ENCODE peak calls at places on chromosomes 7 and 10, in four cellular contexts. One of them, this sample, is unnamed. For H3K4me1, the result is how much of the 10 kb centered on the place peaks cover.

GRCh38 chr7:33776791-33777190 is 128.5 kb upstream of the BMPER start:
- DNase-seq in colonic mucosa: no peak
- DNase-seq in tibial nerve: no peak
- DNase-seq in CD8-positive, alpha-beta T cell: no peak
- DNase-seq in this sample: no peak

GRCh38 chr7:117458977-117459583 is 20.7 kb upstream of the CFTR start:
- DNase-seq in colonic mucosa: no peak
- DNase-seq in tibial nerve: no peak
- DNase-seq in CD8-positive, alpha-beta T cell: no peak
- DNase-seq in this sample: no peak

GRCh38 chr7:2299853-2300512 is 14.3 kb downstream of the SNX8 start:
- DNase-seq in colonic mucosa: no peak
- DNase-seq in tibial nerve: no peak
- DNase-seq in CD8-positive, alpha-beta T cell: no peak
- DNase-seq in this sample: no peak

GRCh38 chr7:22613466-22613865 is 113.5 kb upstream of the STEAP1B start:
- DNase-seq in colonic mucosa: no peak
- DNase-seq in tibial nerve: no peak
- DNase-seq in CD8-positive, alpha-beta T cell: no peak
- DNase-seq in this sample: no peak

GRCh38 chr7:158094671-158095256 is 492.9 kb downstream of the PTPRN2 start:
- DNase-seq in colonic mucosa: no peak
- DNase-seq in tibial nerve: no peak
- DNase-seq in CD8-positive, alpha-beta T cell: no peak
- DNase-seq in this sample: no peak

GRCh38 chr10:87038286-87038717 is 18.2 kb downstream of the FAM25A start:
- DNase-seq in colonic mucosa: no peak
- DNase-seq in tibial nerve: no peak
- DNase-seq in CD8-positive, alpha-beta T cell: no peak
- DNase-seq in this sample: no peak

GRCh38 chr7:28017372-28017771 is 163.2 kb downstream of the JAZF1 start:
- DNase-seq in colonic mucosa: no peak
- DNase-seq in tibial nerve: no peak
- DNase-seq in CD8-positive, alpha-beta T cell: no peak
- DNase-seq in this sample: no peak

GRCh38 chr10:13335881-13336280 is 12.2 kb downstream of the SEPHS1 start:
- DNase-seq in colonic mucosa: no peak
- DNase-seq in tibial nerve: no peak
- DNase-seq in CD8-positive, alpha-beta T cell: no peak
- DNase-seq in this sample: no peak

GRCh38 chr7:41114691-41115090 is 588.2 kb downstream of the INHBA start:
- DNase-seq in colonic mucosa: no peak
- DNase-seq in tibial nerve: no peak
- DNase-seq in CD8-positive, alpha-beta T cell: no peak
- DNase-seq in this sample: no peak

GRCh38 chr10:80154978-80155695 is 22.6 kb downstream of the PLAC9 start:
- DNase-seq in colonic mucosa: no peak
- DNase-seq in tibial nerve: no peak
- DNase-seq in CD8-positive, alpha-beta T cell: no peak
- DNase-seq in this sample: peak

GRCh38 chr10:69506487-69506833 is 55.2 kb downstream of the TSPAN15 start:
- DNase-seq in colonic mucosa: no peak
- DNase-seq in tibial nerve: no peak
- DNase-seq in CD8-positive, alpha-beta T cell: no peak
- DNase-seq in this sample: no peak

GRCh38 chr10:58348571-58349033 is 13.8 kb downstream of the UBE2D1 start:
- DNase-seq in colonic mucosa: no peak
- DNase-seq in tibial nerve: no peak
- DNase-seq in CD8-positive, alpha-beta T cell: no peak
- DNase-seq in this sample: no peak

GRCh38 chr7:106568680-106569499 is 92.1 kb downstream of the CCDC71L start:
- DNase-seq in colonic mucosa: no peak
- DNase-seq in tibial nerve: no peak
- DNase-seq in CD8-positive, alpha-beta T cell: no peak
- DNase-seq in this sample: peak

GRCh38 chr10:100838986-100839385 is 73.8 kb upstream of the SLF2 start:
- DNase-seq in colonic mucosa: no peak
- DNase-seq in tibial nerve: no peak
- DNase-seq in CD8-positive, alpha-beta T cell: no peak
- DNase-seq in this sample: no peak

GRCh38 chr7:6640246-6640721 is 3.2 kb downstream of the ZNF316 start:
- DNase-seq in colonic mucosa: peak
- DNase-seq in tibial nerve: peak
- DNase-seq in CD8-positive, alpha-beta T cell: no peak
- DNase-seq in this sample: no peak

GRCh38 chr7:50781894-50782293 is 802 bp downstream of the GRB10 start:
- DNase-seq in colonic mucosa: no peak
- DNase-seq in tibial nerve: no peak
- DNase-seq in CD8-positive, alpha-beta T cell: no peak
- DNase-seq in this sample: no peak

GRCh38 chr10:95413608-95414007 is 122.8 kb upstream of the PDLIM1 start:
- DNase-seq in colonic mucosa: no peak
- DNase-seq in tibial nerve: no peak
- DNase-seq in CD8-positive, alpha-beta T cell: no peak
- DNase-seq in this sample: no peak

GRCh38 chr7:30650455-30650854 is 31.8 kb downstream of the CRHR2 start:
- DNase-seq in colonic mucosa: no peak
- DNase-seq in tibial nerve: no peak
- DNase-seq in CD8-positive, alpha-beta T cell: no peak
- DNase-seq in this sample: peak

GRCh38 chr7:130756316-130756715 is 22.3 kb upstream of the KLF14 start:
- DNase-seq in colonic mucosa: no peak
- DNase-seq in tibial nerve: no peak
- DNase-seq in CD8-positive, alpha-beta T cell: no peak
- DNase-seq in this sample: no peak

GRCh38 chr7:75951506-75951905 is 36.6 kb downstream of the POR start:
- DNase-seq in colonic mucosa: no peak
- DNase-seq in tibial nerve: no peak
- DNase-seq in CD8-positive, alpha-beta T cell: no peak
- DNase-seq in this sample: no peak

GRCh38 chr10:100148353-100149211 is 37.2 kb downstream of the ERLIN1 start:
- DNase-seq in colonic mucosa: no peak
- DNase-seq in tibial nerve: no peak
- DNase-seq in CD8-positive, alpha-beta T cell: no peak
- DNase-seq in this sample: no peak

GRCh38 chr10:28892818-28893547 is 215.7 kb downstream of the BAMBI start:
- DNase-seq in colonic mucosa: no peak
- DNase-seq in tibial nerve: no peak
- DNase-seq in CD8-positive, alpha-beta T cell: no peak
- DNase-seq in this sample: peak

GRCh38 chr10:16835223-16835622 is 18.0 kb upstream of the RSU1 start:
- DNase-seq in colonic mucosa: no peak
- DNase-seq in tibial nerve: no peak
- DNase-seq in CD8-positive, alpha-beta T cell: peak
- DNase-seq in this sample: no peak

GRCh38 chr7:12730523-12730922 is 43.1 kb downstream of the ARL4A start:
- DNase-seq in colonic mucosa: no peak
- DNase-seq in tibial nerve: no peak
- DNase-seq in CD8-positive, alpha-beta T cell: no peak
- DNase-seq in this sample: no peak

GRCh38 chr7:12727455-12728191 is 40.2 kb downstream of the ARL4A start:
- DNase-seq in colonic mucosa: no peak
- DNase-seq in tibial nerve: no peak
- DNase-seq in CD8-positive, alpha-beta T cell: no peak
- DNase-seq in this sample: no peak

GRCh38 chr7:12726908-12727307 is 39.5 kb downstream of the ARL4A start:
- DNase-seq in colonic mucosa: no peak
- DNase-seq in tibial nerve: no peak
- DNase-seq in CD8-positive, alpha-beta T cell: no peak
- DNase-seq in this sample: no peak

GRCh38 chr7:12729112-12729511 is 41.7 kb downstream of the ARL4A start:
- DNase-seq in colonic mucosa: peak
- DNase-seq in tibial nerve: peak
- DNase-seq in CD8-positive, alpha-beta T cell: no peak
- DNase-seq in this sample: peak

DNA sequence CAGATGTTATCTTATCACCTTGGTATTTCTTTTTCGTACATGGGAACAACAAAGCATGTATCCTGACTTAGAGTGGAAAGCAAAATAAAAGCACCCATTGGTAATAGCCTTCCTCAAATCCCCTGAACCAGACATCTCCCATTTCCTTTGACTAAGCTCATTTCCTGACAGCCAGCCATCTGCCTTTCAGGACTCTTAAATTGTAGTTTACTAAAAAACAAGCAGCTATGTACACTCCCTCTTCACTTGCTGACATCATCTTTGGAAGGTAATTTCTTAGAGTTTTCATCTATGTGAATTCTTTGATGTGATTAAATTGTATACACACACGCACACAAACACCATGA is 40.7 kb downstream of the ARL4A start:
- DNase-seq in colonic mucosa: no peak
- DNase-seq in tibial nerve: no peak
- DNase-seq in CD8-positive, alpha-beta T cell: no peak
- DNase-seq in this sample: no peak
- H3K27ac ChIP-seq in colonic mucosa: no peak
- H3K27ac ChIP-seq in tibial nerve: no peak
- H3K27ac ChIP-seq in CD8-positive, alpha-beta T cell: no peak
- H3K27ac ChIP-seq in this sample: no peak

GRCh38 chr7:155291729-155292128 is 5.9 kb upstream of the INSIG1 start:
- DNase-seq in colonic mucosa: no peak
- DNase-seq in tibial nerve: no peak
- DNase-seq in CD8-positive, alpha-beta T cell: no peak
- DNase-seq in this sample: no peak

GRCh38 chr7:155295511-155295910 is 2.2 kb upstream of the INSIG1 start:
- DNase-seq in colonic mucosa: no peak
- DNase-seq in tibial nerve: no peak
- DNase-seq in CD8-positive, alpha-beta T cell: no peak
- DNase-seq in this sample: no peak

GRCh38 chr7:155296006-155296787 is 1.5 kb upstream of the INSIG1 start:
- DNase-seq in colonic mucosa: no peak
- DNase-seq in tibial nerve: no peak
- DNase-seq in CD8-positive, alpha-beta T cell: no peak
- DNase-seq in this sample: no peak

GRCh38 chr7:155292680-155293226 is 4.9 kb upstream of the INSIG1 start:
- DNase-seq in colonic mucosa: no peak
- DNase-seq in tibial nerve: no peak
- DNase-seq in CD8-positive, alpha-beta T cell: no peak
- DNase-seq in this sample: no peak

DNA sequence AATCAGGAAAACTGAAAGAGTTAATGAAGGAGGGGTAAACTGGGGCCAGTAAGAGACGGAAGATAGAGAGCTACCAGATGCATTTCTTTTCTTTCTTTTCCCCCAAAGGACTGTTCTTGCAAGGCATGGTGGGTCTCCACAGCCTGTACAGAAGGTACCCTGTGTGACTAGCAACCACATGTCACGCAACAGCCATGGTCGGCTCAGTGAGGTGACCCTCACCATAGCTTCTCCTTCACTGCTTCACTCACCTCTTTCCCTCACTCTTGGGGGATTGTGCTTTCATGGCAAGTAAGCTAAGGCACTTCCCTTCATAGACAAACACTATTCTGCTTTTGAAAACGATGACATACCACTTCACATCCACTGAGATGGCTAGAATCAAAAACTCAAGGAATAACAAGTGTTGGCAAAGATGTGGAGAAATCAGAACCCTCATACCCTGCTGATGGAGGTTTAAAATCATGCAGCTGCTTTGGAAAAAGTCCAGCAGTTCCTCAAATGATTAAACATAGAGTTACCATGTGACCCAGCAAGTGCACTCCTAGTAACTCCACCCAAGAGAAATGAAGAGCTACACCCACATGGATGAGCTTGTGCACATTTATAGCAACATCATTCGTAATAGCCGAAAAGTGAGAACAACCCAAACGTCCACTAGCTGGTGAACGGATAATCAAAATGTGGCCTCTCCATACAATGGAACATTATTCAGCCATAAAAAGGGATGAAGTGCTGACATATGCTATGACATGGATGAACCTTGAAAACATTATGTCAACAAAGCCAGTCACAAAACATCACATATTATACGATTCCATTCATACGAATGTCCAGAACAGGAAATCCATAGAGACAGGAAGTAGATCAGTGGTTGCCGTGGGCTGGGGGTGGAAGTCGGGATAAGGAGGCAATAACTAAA is 3.7 kb upstream of the INSIG1 start:
- DNase-seq in colonic mucosa: no peak
- DNase-seq in tibial nerve: no peak
- DNase-seq in CD8-positive, alpha-beta T cell: no peak
- DNase-seq in this sample: no peak
- H3K4me1 ChIP-seq in colonic mucosa: under half
- H3K4me1 ChIP-seq in tibial nerve: under half
- H3K4me1 ChIP-seq in CD8-positive, alpha-beta T cell: under half
- H3K4me1 ChIP-seq in this sample: under half

GRCh38 chr10:103854265-103854686 is 1.1 kb downstream of the SH3PXD2A start:
- DNase-seq in colonic mucosa: no peak
- DNase-seq in tibial nerve: no peak
- DNase-seq in CD8-positive, alpha-beta T cell: no peak
- DNase-seq in this sample: no peak

GRCh38 chr10:103853428-103854264 is 1.7 kb downstream of the SH3PXD2A start:
- DNase-seq in colonic mucosa: peak
- DNase-seq in tibial nerve: no peak
- DNase-seq in CD8-positive, alpha-beta T cell: no peak
- DNase-seq in this sample: no peak

GRCh38 chr10:103852189-103852711 is 3.1 kb downstream of the SH3PXD2A start:
- DNase-seq in colonic mucosa: peak
- DNase-seq in tibial nerve: no peak
- DNase-seq in CD8-positive, alpha-beta T cell: no peak
- DNase-seq in this sample: no peak

GRCh38 chr10:103851261-103851660 is 4.1 kb downstream of the SH3PXD2A start:
- DNase-seq in colonic mucosa: peak
- DNase-seq in tibial nerve: no peak
- DNase-seq in CD8-positive, alpha-beta T cell: no peak
- DNase-seq in this sample: no peak

DNA sequence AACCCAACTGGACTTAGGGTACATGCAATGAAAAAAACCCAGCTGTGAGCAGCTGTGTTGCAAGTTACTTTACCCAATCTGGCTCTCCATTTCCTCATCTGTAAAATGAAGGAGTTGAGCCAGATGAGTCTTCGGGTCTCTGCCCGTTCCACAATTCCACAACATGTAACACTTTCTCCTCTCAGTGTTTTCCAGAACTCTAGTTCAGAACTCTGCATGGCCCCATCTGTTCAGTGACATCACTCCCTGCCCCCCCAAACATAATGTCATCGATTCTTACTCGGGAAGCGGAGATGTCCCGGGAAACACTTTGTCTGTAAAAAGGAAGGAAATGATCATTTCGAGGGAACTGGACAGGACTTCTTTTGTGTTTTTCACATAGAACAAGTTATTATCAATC is 2.5 kb downstream of the SH3PXD2A start:
- DNase-seq in colonic mucosa: peak
- DNase-seq in tibial nerve: no peak
- DNase-seq in CD8-positive, alpha-beta T cell: no peak
- DNase-seq in this sample: no peak
- H3K4me3 ChIP-seq in colonic mucosa: peak
- H3K4me3 ChIP-seq in tibial nerve: peak
- H3K4me3 ChIP-seq in CD8-positive, alpha-beta T cell: no peak
- H3K4me3 ChIP-seq in this sample: no peak

DNA sequence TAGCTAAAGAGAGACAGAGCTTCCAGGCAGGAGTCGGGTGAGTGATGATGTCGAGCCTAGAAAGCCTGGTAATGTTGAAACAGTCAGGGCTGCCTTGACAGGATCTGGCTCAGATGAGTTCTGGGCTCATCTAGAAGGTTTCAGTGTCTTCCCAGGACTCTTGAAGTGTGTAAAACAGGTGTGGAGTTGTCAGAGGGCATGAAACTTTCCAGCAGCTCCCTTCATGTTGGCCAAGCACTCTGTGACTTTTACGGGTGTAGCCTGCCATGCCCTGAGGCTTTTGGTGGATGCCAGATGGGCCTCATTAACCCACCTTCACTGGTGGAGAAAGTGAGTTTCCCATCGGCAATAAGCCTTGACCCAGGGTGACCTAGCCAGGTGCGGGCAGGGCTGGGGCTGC is 66.4 kb upstream of the PDCD4 start:
- DNase-seq in colonic mucosa: no peak
- DNase-seq in tibial nerve: no peak
- DNase-seq in CD8-positive, alpha-beta T cell: no peak
- DNase-seq in this sample: no peak
- H3K27ac ChIP-seq in colonic mucosa: no peak
- H3K27ac ChIP-seq in tibial nerve: no peak
- H3K27ac ChIP-seq in CD8-positive, alpha-beta T cell: no peak
- H3K27ac ChIP-seq in this sample: no peak